ENCODE peak calls at places on chromosome 14, in nine cellular contexts. L, X, N, C, W, Z, M, P and G are unnamed samples.

GRCh38 chr14:60710506-60710905 is 13.6 kb downstream of the SIX4 start:
- DNase-seq in C (no peak), W (no peak), M (no peak), N (no peak), Z (no peak), L (no peak), X (no peak), P (no peak), G (no peak)

GRCh38 chr14:99234982-99235491 is 37.0 kb downstream of the BCL11B start:
- DNase-seq in M (no peak), Z (no peak), C (no peak), L (no peak), N (no peak), P (no peak), X (no peak), W (no peak), G (no peak)

GRCh38 chr14:100904307-100905019 is 941 bp upstream of the RTL1 start:
- DNase-seq in W (peak), X (no peak), P (no peak), L (no peak), N (no peak), C (no peak), Z (no peak), M (peak), G (no peak)

GRCh38 chr14:105859717-105860614 is 333.6 kb downstream of the TMEM121 start:
- DNase-seq in P (no peak), N (peak), C (no peak), X (no peak), L (peak), Z (no peak), W (no peak), M (peak), G (peak)

GRCh38 chr14:89366580-89367448 is 50.2 kb downstream of the FOXN3 start:
- DNase-seq in Z (no peak), N (peak), L (no peak), X (no peak), C (no peak), P (no peak), M (no peak), W (peak), G (peak)

GRCh38 chr14:104870368-104871144 is 5.5 kb downstream of the CEP170B start:
- DNase-seq in N (peak), X (no peak), Z (no peak), M (peak), P (no peak), C (no peak), L (peak), W (no peak), G (peak)

GRCh38 chr14:78253986-78254385 is 83.8 kb downstream of the NRXN3 start:
- DNase-seq in L (no peak), W (no peak), P (no peak), N (no peak), C (no peak), M (no peak), Z (no peak), X (peak), G (no peak)

GRCh38 chr14:97995571-97995970 is 1198.4 kb downstream of the VRK1 start:
- DNase-seq in C (no peak), Z (no peak), L (no peak), N (no peak), X (no peak), M (no peak), P (no peak), W (no peak), G (no peak)

GRCh38 chr14:37078131-37078530 is 94.3 kb downstream of the SLC25A21 start:
- DNase-seq in C (no peak), X (peak), M (no peak), L (no peak), W (no peak), Z (no peak), N (no peak), P (no peak), G (no peak)

GRCh38 chr14:98951031-98951430 is 321.0 kb downstream of the BCL11B start:
- DNase-seq in X (no peak), Z (no peak), N (no peak), W (no peak), P (no peak), M (no peak), C (no peak), L (peak), G (no peak)

GRCh38 chr14:55071051-55071450 is 19.6 kb downstream of the MAPK1IP1L start:
- DNase-seq in L (no peak), M (no peak), N (no peak), P (no peak), C (no peak), W (no peak), Z (no peak), X (peak), G (no peak)

GRCh38 chr14:64705406-64706118 is 1.3 kb downstream of the PLEKHG3 start:
- DNase-seq in X (no peak), N (no peak), C (no peak), P (no peak), M (no peak), W (peak), Z (no peak), L (peak), G (peak)

GRCh38 chr14:37585101-37585479 is 10.0 kb downstream of the FOXA1 start:
- DNase-seq in C (no peak), M (no peak), W (peak), L (no peak), X (no peak), P (peak), Z (no peak), N (peak), G (no peak)

GRCh38 chr14:34610101-34610500 is 19.8 kb downstream of the SNX6 start:
- DNase-seq in C (no peak), Z (no peak), P (no peak), X (no peak), L (no peak), W (no peak), M (no peak), N (no peak), G (no peak)

GRCh38 chr14:38138581-38139138 is 69.0 kb upstream of the SSTR1 start:
- DNase-seq in N (no peak), M (no peak), X (no peak), L (no peak), P (no peak), Z (no peak), W (no peak), C (no peak), G (no peak)

GRCh38 chr14:89284368-89285058 is 132.5 kb downstream of the FOXN3 start:
- DNase-seq in W (no peak), Z (peak), L (peak), X (no peak), P (no peak), C (peak), M (no peak), N (no peak), G (no peak)

GRCh38 chr14:66643344-66643743 is 135.4 kb downstream of the GPHN start:
- DNase-seq in M (no peak), W (no peak), X (peak), N (no peak), C (no peak), L (no peak), Z (no peak), P (no peak), G (no peak)

GRCh38 chr14:50003213-50004021 is 110.5 kb downstream of the ARF6 start:
- DNase-seq in N (peak), Z (peak), W (peak), L (peak), C (peak), X (peak), M (peak), P (peak), G (peak)

GRCh38 chr14:52563120-52563519 is 10.5 kb downstream of the GPR137C start:
- DNase-seq in N (no peak), Z (no peak), M (no peak), P (no peak), X (peak), C (peak), W (no peak), L (no peak), G (no peak)

GRCh38 chr14:96189288-96189711 is 15.3 kb upstream of the BDKRB2 start:
- DNase-seq in W (no peak), L (no peak), M (peak), C (peak), X (peak), Z (no peak), N (no peak), P (no peak), G (no peak)

GRCh38 chr14:50763386-50764007 is 67.5 kb downstream of the NIN start:
- DNase-seq in W (no peak), M (no peak), L (no peak), N (no peak), X (peak), Z (no peak), P (no peak), C (peak), G (no peak)

GRCh38 chr14:76647699-76648298 is 113.5 kb upstream of the VASH1 start:
- DNase-seq in Z (no peak), X (peak), N (peak), W (no peak), L (no peak), P (no peak), C (peak), M (no peak), G (no peak)

GRCh38 chr14:24110060-24110459 is 4.5 kb upstream of the DCAF11 start:
- DNase-seq in N (no peak), M (peak), C (no peak), L (no peak), W (no peak), X (no peak), Z (no peak), P (no peak), G (no peak)

GRCh38 chr14:106874365-106874764 is 1348.0 kb downstream of the TMEM121 start:
- DNase-seq in X (no peak), M (no peak), C (no peak), L (no peak), W (no peak), Z (no peak), P (no peak), N (no peak), G (no peak)

GRCh38 chr14:106062502-106063272 is 536.3 kb downstream of the TMEM121 start:
- DNase-seq in M (no peak), W (no peak), N (no peak), X (no peak), L (no peak), P (no peak), Z (no peak), C (no peak), G (no peak)

GRCh38 chr14:67532998-67533753 is at the start of gene PLEKHH1:
- DNase-seq in L (peak), C (peak), P (peak), X (peak), M (peak), Z (peak), N (peak), W (peak), G (peak)

DNA sequence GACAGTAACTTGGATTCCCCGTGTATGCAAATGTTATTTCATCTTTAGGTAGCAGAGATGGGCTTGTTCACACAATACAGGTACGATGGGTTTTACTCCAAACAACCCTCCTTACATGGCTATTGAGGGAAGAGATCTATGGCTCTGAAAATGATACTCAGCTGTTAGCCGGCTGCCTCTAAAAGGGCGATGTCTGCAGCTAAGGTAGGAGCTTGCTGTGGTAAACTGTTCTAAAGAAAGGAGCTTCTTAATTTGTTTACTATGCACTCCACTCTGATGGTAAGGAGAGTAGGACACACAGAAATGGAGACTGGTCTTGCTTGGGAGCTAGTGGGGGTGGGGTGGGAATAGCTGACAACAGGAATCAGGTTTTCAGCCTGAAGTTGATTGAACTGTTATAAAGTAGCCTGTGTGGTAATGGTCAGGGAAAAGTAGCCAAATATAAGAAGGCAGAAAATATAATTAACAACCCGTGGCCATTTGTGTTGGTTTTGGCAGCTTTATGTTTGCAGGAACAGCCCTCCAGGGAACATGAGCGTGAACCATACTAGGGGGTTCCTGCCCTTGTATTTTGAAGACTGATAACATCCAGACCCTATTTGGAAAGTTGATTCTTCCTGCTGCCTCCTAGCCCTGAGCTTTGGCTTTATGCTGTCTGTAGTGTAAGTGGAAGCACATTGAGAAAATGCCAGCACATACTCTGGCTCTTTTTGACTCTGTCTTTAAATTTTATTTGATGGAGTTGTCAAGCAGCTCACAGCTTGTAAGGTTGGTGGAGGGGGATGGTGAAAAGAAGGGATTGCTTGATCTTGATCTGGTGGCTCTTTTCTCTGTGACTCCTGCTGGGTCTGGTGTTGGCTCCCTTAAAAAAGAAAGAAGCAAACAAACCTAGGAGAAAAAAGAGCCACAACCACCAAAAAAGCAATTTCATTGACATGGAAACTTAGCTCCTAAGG is 929.8 kb downstream of the DIO2 start:
- DNase-seq in C (no peak), N (no peak), P (no peak), Z (no peak), L (no peak), W (no peak), M (no peak), X (peak), G (no peak)
- H3K4me3 ChIP-seq in C (no peak), N (peak), P (no peak), Z (peak), L (peak), W (no peak), M (peak), X (peak), G (no peak)

DNA sequence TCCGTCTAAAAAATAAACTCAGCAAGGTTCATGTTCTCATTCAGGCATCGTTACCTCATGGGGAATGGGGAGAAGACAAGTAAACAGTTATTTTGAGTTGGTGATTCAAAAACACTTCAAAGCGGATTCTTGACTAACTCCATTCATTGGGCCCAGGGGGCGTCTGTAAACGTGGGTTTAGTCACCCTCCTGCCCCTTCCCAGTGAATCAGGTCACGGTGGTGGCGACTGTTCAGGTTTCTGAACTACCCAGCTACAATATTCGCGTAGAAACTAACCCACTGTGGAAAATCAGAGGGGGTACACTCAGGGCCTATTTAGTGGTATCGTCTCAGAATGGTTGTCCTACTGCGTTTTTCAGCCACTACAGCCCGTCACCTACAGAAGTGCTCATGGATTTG is 15.2 kb downstream of the OR6S1 start:
- DNase-seq in W (no peak), X (no peak), P (no peak), N (no peak), L (no peak), M (no peak), C (no peak), Z (no peak), G (no peak)
- H3K4me3 ChIP-seq in W (no peak), X (no peak), P (no peak), N (no peak), L (peak), M (no peak), C (no peak), Z (peak), G (no peak)

GRCh38 chr14:32933623-32933942 is 5.1 kb upstream of the NPAS3 start:
- DNase-seq in W (no peak), Z (no peak), P (no peak), N (no peak), L (no peak), M (no peak), X (peak), C (no peak), G (no peak)
- H3K4me3 ChIP-seq in W (peak), Z (peak), P (peak), N (peak), L (peak), M (peak), X (peak), C (peak), G (peak)

DNA sequence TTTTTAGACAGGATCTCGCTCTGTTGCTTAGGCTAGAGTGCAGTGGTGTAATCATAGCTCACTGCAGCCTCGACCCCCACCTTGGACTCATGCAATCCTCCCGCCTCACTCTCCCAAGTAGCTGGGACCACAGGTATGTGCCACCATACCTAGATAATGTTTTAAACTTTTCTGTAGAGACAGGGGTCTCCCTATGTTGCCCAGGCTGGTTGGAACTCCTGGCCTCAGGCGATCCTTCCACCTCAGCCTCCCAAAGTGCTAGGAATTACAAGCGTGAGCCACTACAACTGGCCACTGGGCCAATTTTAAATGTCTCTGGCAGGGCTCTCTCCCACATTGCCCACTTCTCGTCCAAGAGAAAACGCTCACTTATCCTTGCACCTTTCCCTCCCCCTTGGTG is 66.5 kb upstream of the DACT1 start:
- DNase-seq in X (no peak), Z (no peak), M (no peak), W (no peak), C (no peak), P (no peak), L (no peak), N (no peak), G (no peak)
- H3K4me3 ChIP-seq in X (no peak), Z (no peak), M (no peak), W (no peak), C (no peak), P (no peak), L (no peak), N (no peak), G (no peak)